ENCODE peak calls at places on chromosomes 11 and 22, in eight cellular contexts. W is right cardiac atrium, G is AG10803, Q is iris pigment epithelial cell, Z is H9, A is frontal cortex, M is left ventricle myocardium inferior, F is cardiac fibroblast. I is an unnamed sample.

GRCh38 chr22:25013634-25014033 is 61.1 kb downstream of the KIAA1671 start:
- DNase-seq in Z (no peak), G (no peak), Q (no peak), A (no peak), F (peak; percentile 36), M (peak; percentile 37), W (peak; percentile 49), I (no peak)

GRCh38 chr22:16601437-16602223 is 9.0 kb upstream of the CCT8L2 start:
- DNase-seq in A (peak; percentile 67), F (peak; percentile 1), M (peak; percentile 39), G (no peak), W (peak; percentile 43), Q (no peak), Z (no peak), I (peak; percentile 34)

GRCh38 chr11:36075053-36075452 is 131.2 kb downstream of the LDLRAD3 start:
- DNase-seq in A (no peak), Z (no peak), Q (peak; percentile 98), G (peak; percentile 97), M (no peak), F (peak; percentile 90), W (no peak), I (peak; percentile 80)

GRCh38 chr11:128576555-128576954 is 10.8 kb downstream of the ETS1 start:
- DNase-seq in F (no peak), G (no peak), A (no peak), Z (no peak), W (no peak), M (no peak), Q (no peak), I (no peak)

GRCh38 chr11:93729129-93729616 is 12.1 kb downstream of the TAF1D start:
- DNase-seq in W (no peak), A (no peak), F (no peak), G (no peak), Q (no peak), M (no peak), Z (no peak), I (no peak)

GRCh38 chr22:50715776-50716175 is 22.2 kb upstream of the ACR start:
- DNase-seq in G (no peak), Z (no peak), M (no peak), Q (no peak), A (no peak), F (no peak), W (peak; percentile 7), I (no peak)

GRCh38 chr11:119403021-119403420 is 20.0 kb downstream of the THY1 start:
- DNase-seq in F (peak; percentile 26), Z (no peak), W (no peak), A (no peak), G (peak; percentile 91), M (no peak), Q (no peak), I (peak; percentile 65)

GRCh38 chr11:26276798-26277424 is 55.0 kb upstream of the ANO3 start:
- DNase-seq in M (peak; percentile 20), W (peak; percentile 32), Z (peak; percentile 72), A (peak; percentile 2), Q (peak; percentile 66), F (peak; percentile 82), G (peak; percentile 66), I (peak; percentile 61)